ENCODE peak calls at places on chromosomes 11 and 22, in seven cellular contexts. Q, B, L, A, Z, P and R are unnamed samples.

GRCh38 chr11:102592634-102593581 is 32.2 kb downstream of the MMP20 start:
- DNase-seq in A (peak; percentile 22), Q (peak; percentile 65), L (no peak), B (peak; percentile 56), P (peak; percentile 64), Z (no peak), R (peak; percentile 20)

GRCh38 chr11:64914123-64914522 is 2.9 kb downstream of the ATG2A start:
- DNase-seq in L (no peak), A (no peak), B (no peak), Z (no peak), Q (no peak), P (no peak), R (no peak)

GRCh38 chr22:22343603-22344276 is 99.2 kb downstream of the VPREB1 start:
- DNase-seq in P (no peak), B (no peak), L (no peak), A (no peak), Q (no peak), Z (no peak), R (no peak)

GRCh38 chr11:76596652-76597051 is 73.9 kb downstream of the LRRC32 start:
- DNase-seq in B (no peak), Z (no peak), A (no peak), P (no peak), L (no peak), Q (no peak), R (no peak)

GRCh38 chr11:116691779-116692178 is 81.0 kb downstream of the BUD13 start:
- DNase-seq in L (no peak), A (peak; percentile 86), Z (no peak), B (no peak), Q (peak; percentile 31), P (peak; percentile 6), R (peak; percentile 6)

GRCh38 chr11:69640995-69641581 is at the start of gene CCND1:
- DNase-seq in A (peak; percentile 48), P (peak; percentile 85), Z (no peak), L (no peak), B (peak; percentile 95), Q (peak; percentile 95), R (peak; percentile 94)

GRCh38 chr22:20536590-20537324 is 29.3 kb downstream of the MED15 start:
- DNase-seq in Z (no peak), L (no peak), P (no peak), B (no peak), A (peak; percentile 60), Q (no peak), R (no peak)

GRCh38 chr11:63212742-63213141 is 30.7 kb downstream of the SLC22A25 start:
- DNase-seq in A (peak; percentile 56), Q (peak; percentile 10), L (no peak), P (peak; percentile 10), Z (no peak), B (peak; percentile 30), R (no peak)

GRCh38 chr11:9264381-9265210 is 554 bp downstream of the DENND5A start:
- DNase-seq in P (no peak), L (no peak), Q (no peak), A (no peak), B (peak; percentile 47), Z (no peak), R (peak; percentile 81)

GRCh38 chr22:38720350-38720749 is 14.6 kb downstream of the GTPBP1 start:
- DNase-seq in A (no peak), B (no peak), Z (no peak), L (no peak), Q (no peak), P (no peak), R (no peak)

GRCh38 chr22:38717244-38717643 is 11.5 kb downstream of the GTPBP1 start:
- DNase-seq in Q (no peak), A (no peak), Z (no peak), B (no peak), P (no peak), L (no peak), R (no peak)

GRCh38 chr22:38716827-38717226 is 11.1 kb downstream of the GTPBP1 start:
- DNase-seq in B (no peak), P (no peak), Q (no peak), L (no peak), A (no peak), Z (no peak), R (no peak)

GRCh38 chr22:38719196-38719595 is 13.5 kb downstream of the GTPBP1 start:
- DNase-seq in B (no peak), P (no peak), Z (no peak), Q (no peak), L (no peak), A (no peak), R (no peak)

DNA sequence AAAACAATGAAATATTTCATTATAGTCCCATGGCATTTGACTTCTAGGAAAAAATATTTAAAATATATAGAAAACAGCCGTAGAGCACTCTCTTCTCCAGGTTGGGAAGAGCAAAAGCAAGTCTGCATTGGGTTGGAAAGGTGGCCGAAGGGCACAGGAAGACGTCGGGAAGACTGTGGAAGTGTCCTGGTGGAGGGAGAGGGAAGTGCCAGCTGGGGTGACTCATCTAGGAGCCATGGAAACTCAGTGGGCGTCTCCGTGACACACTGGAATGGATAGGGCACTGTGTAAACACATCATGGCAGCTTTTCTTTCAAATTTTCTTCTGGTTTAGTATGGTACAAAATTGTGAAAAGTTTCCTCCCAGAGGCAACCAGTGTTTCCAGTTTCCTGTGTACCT is 12.7 kb downstream of the GTPBP1 start:
- DNase-seq in Q (peak; percentile 47), A (no peak), P (peak; percentile 70), B (peak; percentile 79), L (no peak), Z (no peak), R (peak; percentile 81)
- TF ChIP-seq CEBPB in Q (no peak), A (no peak), P (no peak), B (no peak), L (no peak), Z (no peak), R (no peak)

DNA sequence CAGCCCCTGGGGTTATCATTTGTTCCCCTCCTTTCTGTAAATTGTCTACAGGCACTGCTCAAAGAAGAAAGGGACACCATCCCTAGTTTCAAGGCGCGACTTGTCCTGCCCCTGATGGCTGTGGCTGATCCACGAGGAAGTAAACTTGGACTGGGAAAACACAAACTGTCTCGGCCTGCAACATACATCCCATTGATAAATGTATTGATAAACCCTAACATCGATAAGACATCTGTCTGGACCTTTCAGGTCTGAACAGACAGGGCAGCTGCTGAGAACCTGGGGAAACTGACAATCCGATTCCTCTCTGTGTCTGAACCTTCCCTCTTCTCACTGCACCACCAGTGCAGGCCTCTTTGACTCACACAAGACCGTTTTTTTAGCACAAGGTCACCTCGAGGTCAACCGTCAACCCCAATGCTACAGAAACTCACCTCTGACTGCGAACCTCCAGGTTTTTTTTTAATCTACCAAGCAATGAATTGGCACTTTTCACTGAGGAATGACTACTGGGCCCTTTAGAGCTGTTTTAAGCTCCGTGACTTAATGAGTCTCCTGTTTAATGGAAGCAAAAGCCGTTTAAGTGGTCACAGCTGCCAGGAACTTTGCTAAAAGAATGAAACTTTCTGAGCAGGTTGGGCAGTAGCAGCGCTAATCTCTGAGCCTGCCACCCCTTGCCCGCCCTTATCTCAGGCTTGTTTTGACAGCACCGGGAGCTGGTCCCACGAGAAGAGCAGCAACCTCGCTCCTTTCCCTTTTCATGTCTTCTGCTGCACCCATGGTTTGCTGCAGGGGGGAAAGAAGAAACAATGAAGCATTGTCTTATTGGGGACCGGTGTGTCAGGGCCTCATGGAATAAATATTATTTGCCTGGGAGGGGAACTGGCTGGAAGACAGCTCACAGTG is 203.7 kb upstream of the TMEM45B start:
- DNase-seq in P (no peak), L (no peak), B (no peak), Z (no peak), Q (no peak), A (peak; percentile 21), R (no peak)
- TF ChIP-seq CEBPB in P (no peak), L (no peak), B (no peak), Z (no peak), Q (no peak), A (no peak), R (no peak)

DNA sequence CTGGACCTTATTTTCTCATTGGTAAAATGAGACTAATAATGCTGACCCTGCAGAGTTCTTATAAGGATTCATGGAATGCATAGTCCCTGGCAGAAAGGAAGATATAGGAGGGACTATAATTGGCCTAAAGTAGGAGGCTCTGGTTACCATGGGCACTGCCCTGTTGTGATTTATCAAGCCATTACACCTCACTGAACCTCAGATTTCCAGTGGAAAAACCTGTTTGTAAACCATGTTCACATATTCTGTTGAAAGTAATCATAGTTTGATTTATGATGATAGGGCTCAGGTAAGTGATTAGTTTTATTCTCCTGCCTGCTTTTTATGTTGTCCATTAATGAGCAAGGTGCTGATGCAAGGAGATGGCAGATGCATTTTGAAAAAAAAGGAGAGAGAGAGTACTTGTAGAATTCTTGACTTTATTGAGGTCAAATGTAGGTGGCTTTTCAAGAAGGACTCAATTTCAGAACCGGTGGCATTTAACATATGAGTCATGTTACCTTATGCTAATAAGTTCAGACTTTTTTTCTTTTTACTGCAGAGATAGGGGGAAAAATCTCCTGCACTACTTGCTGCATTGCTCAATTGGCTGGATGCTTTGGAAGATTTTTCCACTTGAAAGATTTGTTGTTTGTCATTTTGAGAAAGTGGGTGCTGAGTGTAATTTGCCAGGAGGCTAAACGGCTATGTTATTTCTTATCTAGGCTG is 14.6 kb downstream of the NF2 start:
- DNase-seq in L (no peak), Z (no peak), P (peak; percentile 71), B (no peak), A (no peak), Q (no peak), R (peak; percentile 68)
- TF ChIP-seq CEBPB in L (no peak), Z (no peak), P (peak; percentile 67), B (no peak), A (no peak), Q (no peak), R (peak; percentile 74)

GRCh38 chr22:31625257-31625640 is 36.8 kb downstream of the PISD start:
- DNase-seq in B (no peak), A (no peak), L (no peak), P (no peak), Z (no peak), Q (no peak), R (no peak)

GRCh38 chr22:31625661-31626426 is 36.2 kb downstream of the PISD start:
- DNase-seq in P (no peak), L (no peak), Z (no peak), A (peak; percentile 61), B (no peak), Q (no peak), R (peak; percentile 19)

GRCh38 chr22:31627223-31627731 is 34.7 kb downstream of the PISD start:
- DNase-seq in P (no peak), L (no peak), A (peak; percentile 20), Z (no peak), B (no peak), Q (peak; percentile 66), R (no peak)

GRCh38 chr22:31628362-31628761 is 33.7 kb downstream of the PISD start:
- DNase-seq in Q (no peak), A (no peak), B (no peak), Z (no peak), P (no peak), L (no peak), R (no peak)

DNA sequence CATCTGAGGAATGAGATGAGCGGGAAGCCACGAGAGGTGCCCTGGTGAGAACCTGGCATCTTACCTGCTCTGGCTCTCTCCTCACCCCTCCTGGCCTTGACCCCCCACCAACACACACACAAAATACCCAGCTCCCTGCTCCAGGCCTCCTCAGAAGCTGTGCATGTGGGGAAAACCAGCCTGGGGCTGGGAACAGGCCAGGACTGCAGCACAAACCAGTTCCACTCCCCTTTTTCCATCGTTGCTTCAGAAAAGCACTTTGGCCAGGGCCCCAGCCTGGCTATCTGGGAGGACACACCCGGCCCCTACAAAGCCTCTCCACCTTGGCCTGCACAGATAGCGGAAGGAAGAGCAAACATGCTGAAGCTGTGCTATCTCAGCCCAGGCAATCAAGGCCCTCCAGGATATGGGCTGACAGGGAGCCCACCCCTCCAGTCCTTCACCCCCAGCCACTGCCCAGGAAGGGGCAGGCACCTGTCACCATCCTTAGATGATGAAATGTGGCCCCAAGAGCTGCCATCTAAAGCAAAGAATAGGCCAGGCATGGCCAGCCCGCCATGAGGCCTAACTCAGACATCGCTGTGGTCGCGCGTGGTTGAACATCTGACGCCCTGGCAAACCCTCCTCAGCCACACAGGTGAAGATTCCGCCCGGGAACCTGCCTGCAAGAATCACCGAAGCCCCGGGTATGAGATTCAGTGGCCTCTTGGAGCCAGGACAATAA is 35.4 kb downstream of the PISD start:
- DNase-seq in B (no peak), Q (peak; percentile 58), L (no peak), A (peak; percentile 71), P (no peak), Z (no peak), R (no peak)
- TF ChIP-seq CEBPB in B (no peak), Q (no peak), L (no peak), A (peak; percentile 48), P (no peak), Z (no peak), R (no peak)